ENCODE peak calls at places on chromosomes 6 and 20, in five cellular contexts. One of them, this sample, is unnamed. For H3K79me2, the result is how much of the 10 kb centered on the place peaks cover.

GRCh38 chr20:48189177-48189576 is 403.9 kb upstream of the SULF2 start:
- DNase-seq in HCT116: peak
- DNase-seq in GM12878: peak
- DNase-seq in HepG2: peak
- DNase-seq in SK-N-SH: no peak
- DNase-seq in this sample: peak

GRCh38 chr6:7532232-7532631 is 9.2 kb upstream of the DSP start:
- DNase-seq in HCT116: no peak
- DNase-seq in GM12878: no peak
- DNase-seq in HepG2: no peak
- DNase-seq in SK-N-SH: no peak
- DNase-seq in this sample: no peak

GRCh38 chr6:9112548-9112947 is 677.2 kb upstream of the SLC35B3 start:
- DNase-seq in HCT116: no peak
- DNase-seq in GM12878: no peak
- DNase-seq in HepG2: no peak
- DNase-seq in SK-N-SH: no peak
- DNase-seq in this sample: no peak

GRCh38 chr20:32608664-32609015 is 23.5 kb upstream of the NOL4L start:
- DNase-seq in HCT116: no peak
- DNase-seq in GM12878: no peak
- DNase-seq in HepG2: no peak
- DNase-seq in SK-N-SH: no peak
- DNase-seq in this sample: no peak

GRCh38 chr20:17680128-17680835 is 1.8 kb downstream of the RRBP1 start:
- DNase-seq in HCT116: no peak
- DNase-seq in GM12878: no peak
- DNase-seq in HepG2: peak
- DNase-seq in SK-N-SH: no peak
- DNase-seq in this sample: peak

GRCh38 chr6:111469543-111469942 is 13.5 kb downstream of the REV3L start:
- DNase-seq in HCT116: no peak
- DNase-seq in GM12878: no peak
- DNase-seq in HepG2: no peak
- DNase-seq in SK-N-SH: no peak
- DNase-seq in this sample: no peak

GRCh38 chr6:126539022-126539421 is 199.1 kb downstream of the CENPW start:
- DNase-seq in HCT116: peak
- DNase-seq in GM12878: no peak
- DNase-seq in HepG2: no peak
- DNase-seq in SK-N-SH: no peak
- DNase-seq in this sample: no peak

GRCh38 chr20:38307371-38308046 is 3.6 kb downstream of the BPI start:
- DNase-seq in HCT116: no peak
- DNase-seq in GM12878: no peak
- DNase-seq in HepG2: no peak
- DNase-seq in SK-N-SH: no peak
- DNase-seq in this sample: no peak

GRCh38 chr6:144338474-144338873 is 53.3 kb downstream of the UTRN start:
- DNase-seq in HCT116: no peak
- DNase-seq in GM12878: no peak
- DNase-seq in HepG2: no peak
- DNase-seq in SK-N-SH: no peak
- DNase-seq in this sample: no peak

GRCh38 chr6:139744891-139745290 is 370.4 kb upstream of the CITED2 start:
- DNase-seq in HCT116: no peak
- DNase-seq in GM12878: no peak
- DNase-seq in HepG2: no peak
- DNase-seq in SK-N-SH: no peak
- DNase-seq in this sample: no peak

GRCh38 chr6:149311293-149311692 is 6.2 kb upstream of the TAB2 start:
- DNase-seq in HCT116: no peak
- DNase-seq in GM12878: no peak
- DNase-seq in HepG2: no peak
- DNase-seq in SK-N-SH: no peak
- DNase-seq in this sample: no peak

GRCh38 chr6:108689279-108690161 is 128.8 kb downstream of the FOXO3 start:
- DNase-seq in HCT116: peak
- DNase-seq in GM12878: no peak
- DNase-seq in HepG2: no peak
- DNase-seq in SK-N-SH: no peak
- DNase-seq in this sample: peak

GRCh38 chr20:60011512-60012507 is 53.6 kb downstream of the CDH26 start:
- DNase-seq in HCT116: no peak
- DNase-seq in GM12878: no peak
- DNase-seq in HepG2: no peak
- DNase-seq in SK-N-SH: no peak
- DNase-seq in this sample: no peak

GRCh38 chr20:21808863-21809664 is 103.6 kb downstream of the PAX1 start:
- DNase-seq in HCT116: no peak
- DNase-seq in GM12878: no peak
- DNase-seq in HepG2: peak
- DNase-seq in SK-N-SH: peak
- DNase-seq in this sample: peak
- TF ChIP-seq YY1 in HCT116: no peak
- TF ChIP-seq YY1 in GM12878: no peak
- TF ChIP-seq YY1 in HepG2: no peak
- TF ChIP-seq YY1 in SK-N-SH: no peak
- TF ChIP-seq YY1 in this sample: no peak

GRCh38 chr6:37259191-37259590 is 1.2 kb upstream of the TMEM217 start:
- DNase-seq in HCT116: no peak
- DNase-seq in GM12878: no peak
- DNase-seq in HepG2: no peak
- DNase-seq in SK-N-SH: no peak
- DNase-seq in this sample: no peak

GRCh38 chr6:37258716-37259115 is 772 bp upstream of the TMEM217 start:
- DNase-seq in HCT116: no peak
- DNase-seq in GM12878: no peak
- DNase-seq in HepG2: no peak
- DNase-seq in SK-N-SH: no peak
- DNase-seq in this sample: no peak

GRCh38 chr6:37262446-37263026 is 4.6 kb upstream of the TMEM217 start:
- DNase-seq in HCT116: no peak
- DNase-seq in GM12878: no peak
- DNase-seq in HepG2: no peak
- DNase-seq in SK-N-SH: no peak
- DNase-seq in this sample: no peak

GRCh38 chr6:37260063-37260843 is 2.3 kb upstream of the TMEM217 start:
- DNase-seq in HCT116: no peak
- DNase-seq in GM12878: no peak
- DNase-seq in HepG2: no peak
- DNase-seq in SK-N-SH: no peak
- DNase-seq in this sample: no peak

GRCh38 chr6:37261198-37261597 is 3.3 kb upstream of the TMEM217 start:
- DNase-seq in HCT116: no peak
- DNase-seq in GM12878: no peak
- DNase-seq in HepG2: no peak
- DNase-seq in SK-N-SH: no peak
- DNase-seq in this sample: no peak
- H3K79me2 ChIP-seq in HCT116: half or more
- H3K79me2 ChIP-seq in GM12878: half or more
- H3K79me2 ChIP-seq in HepG2: half or more
- H3K79me2 ChIP-seq in SK-N-SH: half or more
- H3K79me2 ChIP-seq in this sample: half or more

GRCh38 chr6:16727996-16728395 is 33.3 kb downstream of the ATXN1 start:
- DNase-seq in HCT116: no peak
- DNase-seq in GM12878: no peak
- DNase-seq in HepG2: peak
- DNase-seq in SK-N-SH: no peak
- DNase-seq in this sample: no peak

GRCh38 chr6:16728513-16729182 is 32.6 kb downstream of the ATXN1 start:
- DNase-seq in HCT116: no peak
- DNase-seq in GM12878: no peak
- DNase-seq in HepG2: no peak
- DNase-seq in SK-N-SH: no peak
- DNase-seq in this sample: no peak

GRCh38 chr6:16729744-16730143 is 31.5 kb downstream of the ATXN1 start:
- DNase-seq in HCT116: no peak
- DNase-seq in GM12878: no peak
- DNase-seq in HepG2: no peak
- DNase-seq in SK-N-SH: no peak
- DNase-seq in this sample: no peak

GRCh38 chr6:16730720-16731502 is 30.3 kb downstream of the ATXN1 start:
- DNase-seq in HCT116: no peak
- DNase-seq in GM12878: no peak
- DNase-seq in HepG2: peak
- DNase-seq in SK-N-SH: no peak
- DNase-seq in this sample: no peak

GRCh38 chr6:16729183-16729696 is 32.0 kb downstream of the ATXN1 start:
- DNase-seq in HCT116: no peak
- DNase-seq in GM12878: no peak
- DNase-seq in HepG2: peak
- DNase-seq in SK-N-SH: no peak
- DNase-seq in this sample: no peak
- TF ChIP-seq YY1 in HCT116: no peak
- TF ChIP-seq YY1 in GM12878: no peak
- TF ChIP-seq YY1 in HepG2: no peak
- TF ChIP-seq YY1 in SK-N-SH: peak
- TF ChIP-seq YY1 in this sample: no peak

DNA sequence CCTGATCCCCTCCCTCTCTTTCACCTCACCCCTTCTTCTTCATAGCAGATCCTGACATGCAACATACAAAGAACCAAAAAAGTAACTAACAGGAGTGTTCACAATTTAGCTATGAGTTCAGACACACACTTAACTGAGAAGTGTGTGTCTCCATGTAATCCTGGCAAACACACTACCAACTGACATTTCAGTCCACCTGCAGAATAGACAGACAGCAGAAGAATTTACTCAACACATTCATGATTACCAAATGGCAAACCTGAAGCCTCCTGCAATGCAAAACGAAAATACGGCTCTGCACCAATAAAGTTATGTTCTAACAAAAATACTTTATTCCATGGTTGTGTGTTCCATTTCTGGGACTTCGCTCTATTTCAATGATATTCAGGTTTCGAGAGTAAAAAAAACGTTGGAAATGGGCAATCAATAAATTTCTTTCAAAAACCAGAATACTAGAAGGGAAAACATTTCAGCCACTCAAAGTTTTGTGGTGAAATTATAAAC is 2.6 kb downstream of the BACH2 start:
- DNase-seq in HCT116: no peak
- DNase-seq in GM12878: no peak
- DNase-seq in HepG2: no peak
- DNase-seq in SK-N-SH: no peak
- DNase-seq in this sample: no peak
- H3K79me2 ChIP-seq in HCT116: under half
- H3K79me2 ChIP-seq in GM12878: under half
- H3K79me2 ChIP-seq in HepG2: under half
- H3K79me2 ChIP-seq in SK-N-SH: under half
- H3K79me2 ChIP-seq in this sample: under half

GRCh38 chr6:168289571-168289962 is 30.0 kb downstream of the DACT2 start:
- DNase-seq in HCT116: no peak
- DNase-seq in GM12878: no peak
- DNase-seq in HepG2: no peak
- DNase-seq in SK-N-SH: no peak
- DNase-seq in this sample: no peak

GRCh38 chr6:168290095-168290494 is 29.5 kb downstream of the DACT2 start:
- DNase-seq in HCT116: no peak
- DNase-seq in GM12878: no peak
- DNase-seq in HepG2: no peak
- DNase-seq in SK-N-SH: no peak
- DNase-seq in this sample: no peak

GRCh38 chr6:168292911-168293310 is 26.7 kb downstream of the DACT2 start:
- DNase-seq in HCT116: no peak
- DNase-seq in GM12878: no peak
- DNase-seq in HepG2: no peak
- DNase-seq in SK-N-SH: peak
- DNase-seq in this sample: no peak

GRCh38 chr6:168293641-168294530 is 25.7 kb downstream of the DACT2 start:
- DNase-seq in HCT116: no peak
- DNase-seq in GM12878: no peak
- DNase-seq in HepG2: no peak
- DNase-seq in SK-N-SH: no peak
- DNase-seq in this sample: no peak

GRCh38 chr6:168291450-168291849 is 28.1 kb downstream of the DACT2 start:
- DNase-seq in HCT116: no peak
- DNase-seq in GM12878: no peak
- DNase-seq in HepG2: no peak
- DNase-seq in SK-N-SH: no peak
- DNase-seq in this sample: no peak
- TF ChIP-seq YY1 in HCT116: no peak
- TF ChIP-seq YY1 in GM12878: no peak
- TF ChIP-seq YY1 in HepG2: no peak
- TF ChIP-seq YY1 in SK-N-SH: no peak
- TF ChIP-seq YY1 in this sample: no peak

DNA sequence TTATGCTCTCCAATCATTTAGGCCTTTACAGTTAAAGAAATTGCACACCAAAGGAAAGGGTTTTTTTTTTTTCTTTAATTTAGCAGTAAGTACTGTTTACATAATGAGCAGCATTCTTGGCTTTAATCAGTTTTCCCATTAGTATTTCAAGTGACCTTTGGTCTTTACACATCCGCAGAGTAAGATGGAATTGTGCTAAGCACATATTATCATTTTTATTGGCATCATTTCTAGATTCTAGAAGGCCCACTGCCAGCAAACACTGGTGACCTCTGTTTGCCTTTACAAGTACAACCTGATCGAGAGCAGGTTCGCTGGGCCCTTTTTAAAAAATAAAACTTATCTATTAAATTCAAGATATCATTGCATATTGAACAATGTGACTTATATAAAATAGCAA is 104.3 kb downstream of the ADGRG6 start:
- DNase-seq in HCT116: no peak
- DNase-seq in GM12878: no peak
- DNase-seq in HepG2: peak
- DNase-seq in SK-N-SH: no peak
- DNase-seq in this sample: no peak
- H3K79me2 ChIP-seq in HCT116: under half
- H3K79me2 ChIP-seq in GM12878: under half
- H3K79me2 ChIP-seq in HepG2: under half
- H3K79me2 ChIP-seq in SK-N-SH: under half
- H3K79me2 ChIP-seq in this sample: under half